ENCODE peak calls at places on chromosomes 16 and 17, in six cellular contexts. L is AG20443; O is fibroblast of lung; Q is NCI-H748 treated with DMSO at 0.1 percent for 48 hours; E is stimulated activated naive CD4-positive, alpha-beta T cell; W is endothelial cell. R is an unnamed sample.

GRCh38 chr16:48393843-48394703 is 8.9 kb upstream of the SIAH1 start:
- DNase-seq in Q (no peak), E (no peak), L (peak; percentile 87), W (no peak), O (peak; percentile 58), R (no peak)

GRCh38 chr17:81978901-81979298 is 1.5 kb downstream of the ASPSCR1 start:
- DNase-seq in Q (no peak), E (no peak), L (no peak), W (no peak), O (no peak), R (no peak)

GRCh38 chr17:69654981-69655581 is 240.6 kb downstream of the MAP2K6 start:
- DNase-seq in O (peak; percentile 93), E (no peak), W (no peak), Q (no peak), L (peak; percentile 74), R (no peak)

GRCh38 chr16:82788919-82789318 is 162.2 kb downstream of the CDH13 start:
- DNase-seq in O (no peak), E (no peak), L (no peak), W (no peak), Q (no peak), R (no peak)

GRCh38 chr16:10525214-10525825 is 55.1 kb downstream of the EMP2 start:
- DNase-seq in Q (no peak), L (no peak), E (no peak), W (no peak), O (no peak), R (no peak)

GRCh38 chr17:41917957-41918391 is 777 bp downstream of the ACLY start:
- DNase-seq in W (peak; percentile 34), Q (peak; percentile 30), O (peak; percentile 38), E (peak; percentile 36), L (no peak), R (peak; percentile 37)

GRCh38 chr17:81428121-81428515 is 32.9 kb downstream of the BAHCC1 start:
- DNase-seq in L (peak; percentile 56), E (no peak), W (no peak), Q (no peak), O (peak; percentile 38), R (no peak)

GRCh38 chr16:8655184-8655717 is 19.2 kb upstream of the ABAT start:
- DNase-seq in Q (peak; percentile 1), O (peak; percentile 18), L (peak; percentile 32), E (no peak), W (peak; percentile 49), R (no peak)

GRCh38 chr17:45115871-45116270 is 16.4 kb downstream of the PLCD3 start:
- DNase-seq in W (no peak), Q (no peak), L (no peak), O (peak; percentile 58), E (no peak), R (no peak)

GRCh38 chr17:35241520-35241919 is 1.4 kb upstream of the SLFN5 start:
- DNase-seq in O (no peak), Q (no peak), L (no peak), W (no peak), E (peak; percentile 3), R (peak; percentile 16)

GRCh38 chr16:783404-784161 is 4.6 kb downstream of the RPUSD1 start:
- DNase-seq in W (no peak), L (peak; percentile 31), E (no peak), O (peak; percentile 8), Q (no peak), R (no peak)

GRCh38 chr16:3047387-3047720 is 993 bp downstream of the MMP25 start:
- DNase-seq in L (no peak), W (no peak), O (no peak), E (no peak), Q (no peak), R (no peak)

R was measured in naive thymus-derived CD4-positive, alpha-beta T cell.